ENCODE peak calls at places on chromosomes 1 and 21, in four cellular contexts. Y is activated B cell treated with CpG ODN at 0.5 μM for 24 hours, L is AG04450, V is heart right ventricle. J is an unnamed sample.

GRCh38 chr1:76269175-76269574 is 194.6 kb downstream of the ST6GALNAC3 start:
- DNase-seq in L (peak), V (no peak), Y (no peak), J (no peak)

GRCh38 chr1:48236716-48237470 is 14.4 kb downstream of the SLC5A9 start:
- DNase-seq in L (no peak), V (no peak), Y (no peak), J (no peak)

GRCh38 chr21:34790834-34791233 is 122.0 kb downstream of the CLIC6 start:
- DNase-seq in V (no peak), Y (no peak), L (no peak), J (no peak)

GRCh38 chr1:155003766-155004351 is 1.3 kb downstream of the ZBTB7B start:
- DNase-seq in L (no peak), V (peak), Y (no peak), J (no peak)

GRCh38 chr1:77831976-77832695 is 52.7 kb downstream of the MIGA1 start:
- DNase-seq in Y (no peak), V (no peak), L (no peak), J (no peak)

GRCh38 chr1:171738921-171739320 is 2.9 kb downstream of the VAMP4 start:
- DNase-seq in L (no peak), V (no peak), Y (no peak), J (no peak)

GRCh38 chr1:62285984-62286481 is 33.2 kb downstream of the KANK4 start:
- DNase-seq in Y (no peak), L (no peak), V (no peak), J (no peak)

GRCh38 chr1:31064115-31064514 is 1.4 kb downstream of the PUM1 start:
- DNase-seq in L (no peak), Y (no peak), V (no peak), J (no peak)

GRCh38 chr1:116325922-116326321 is 47.1 kb upstream of the ATP1A1 start:
- DNase-seq in V (no peak), L (no peak), Y (no peak), J (no peak)

GRCh38 chr1:116510361-116510760 is 60.5 kb downstream of the CD58 start:
- DNase-seq in Y (no peak), V (no peak), L (no peak), J (no peak)

GRCh38 chr21:31604591-31605190 is 54.8 kb upstream of the SOD1 start:
- DNase-seq in V (peak), Y (peak), L (peak), J (peak)

GRCh38 chr1:3745590-3746381 is 6.5 kb upstream of the CCDC27 start:
- DNase-seq in Y (no peak), L (no peak), V (no peak), J (no peak)

GRCh38 chr1:2275796-2276536 is 47.8 kb downstream of the SKI start:
- DNase-seq in L (no peak), V (peak), Y (no peak), J (no peak)

GRCh38 chr1:223684488-223684792 is 18.9 kb upstream of the CAPN8 start:
- DNase-seq in L (no peak), Y (no peak), V (no peak), J (no peak)
- TF ChIP-seq CTCF in L (no peak), Y (no peak), V (no peak), J (no peak)

DNA sequence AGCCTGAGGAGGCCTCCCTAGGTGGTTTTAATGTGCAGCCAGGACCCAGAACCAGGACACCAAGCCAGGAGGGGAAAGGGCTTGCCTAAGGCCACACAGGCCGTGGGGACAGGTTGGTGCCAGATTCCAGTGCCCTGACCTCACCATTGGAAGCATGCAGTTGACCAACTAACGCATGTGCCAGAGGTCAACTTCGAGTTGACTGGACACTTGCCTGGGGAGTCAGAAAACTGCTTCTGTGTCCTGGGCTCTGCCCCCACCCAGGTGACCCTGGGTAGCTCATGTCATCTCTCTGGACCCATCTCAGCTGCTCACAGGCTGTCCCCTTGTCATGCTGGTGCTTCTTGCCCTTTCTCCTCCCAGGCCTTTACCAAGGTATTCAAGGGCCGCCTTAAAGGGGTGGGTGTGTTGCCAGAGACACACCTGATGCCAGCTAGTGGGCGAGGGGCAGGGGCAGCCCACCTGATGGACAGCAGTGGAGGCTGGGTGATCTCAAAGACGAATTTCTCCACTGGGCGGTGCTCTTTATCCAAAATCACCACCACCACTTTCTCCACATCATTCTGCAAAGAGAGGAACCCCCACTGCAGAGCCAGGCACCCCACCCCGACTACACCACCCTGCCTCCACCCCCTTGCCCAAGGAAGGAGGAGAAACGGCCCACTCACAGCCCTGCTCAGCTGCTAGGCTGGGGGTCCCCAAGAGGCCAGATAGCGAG is 4.4 kb downstream of the MAD2L2 start:
- DNase-seq in L (no peak), Y (no peak), V (no peak), J (no peak)
- TF ChIP-seq CTCF in L (no peak), Y (no peak), V (no peak), J (no peak)

DNA sequence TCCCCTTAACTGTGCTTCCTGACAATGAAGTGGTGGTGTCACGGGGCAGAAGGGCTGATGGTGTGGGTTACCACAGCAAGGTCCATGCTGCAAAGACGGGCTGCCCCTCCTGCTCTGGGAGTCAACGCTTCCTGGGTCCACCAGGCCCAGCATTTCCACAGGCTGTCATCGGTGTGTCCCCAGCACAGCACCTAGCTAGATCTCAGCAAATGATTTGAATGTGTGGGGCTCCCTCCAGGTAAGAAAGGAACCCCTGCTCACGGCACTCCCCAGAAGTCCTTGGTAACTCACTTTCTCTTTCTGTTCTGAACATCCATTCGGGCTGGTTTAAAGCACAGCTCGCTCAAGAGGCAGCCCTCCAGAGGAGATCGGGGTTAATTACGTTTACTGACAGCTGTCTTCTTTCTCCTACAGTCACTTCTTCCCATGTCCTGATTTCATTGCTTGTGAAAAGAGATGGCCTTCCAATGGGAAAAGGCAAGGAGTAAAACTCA is 27.3 kb downstream of the HIVEP3 start:
- DNase-seq in L (no peak), Y (peak), V (no peak), J (no peak)
- TF ChIP-seq CTCF in L (peak), Y (no peak), V (no peak), J (no peak)

GRCh38 chr21:36661511-36662309 is 37.2 kb upstream of the SIM2 start:
- DNase-seq in L (no peak), V (no peak), Y (no peak), J (no peak)
- TF ChIP-seq CTCF in L (peak), V (peak), Y (no peak), J (no peak)

GRCh38 chr1:38135621-38136414 is 89.2 kb upstream of the POU3F1 start:
- DNase-seq in L (no peak), Y (no peak), V (no peak), J (no peak)

GRCh38 chr1:38141483-38141882 is 94.9 kb upstream of the POU3F1 start:
- DNase-seq in Y (no peak), L (no peak), V (no peak), J (no peak)

GRCh38 chr1:38140025-38140487 is 93.5 kb upstream of the POU3F1 start:
- DNase-seq in Y (no peak), V (no peak), L (no peak), J (no peak)

GRCh38 chr1:38137164-38137563 is 90.6 kb upstream of the POU3F1 start:
- DNase-seq in Y (no peak), L (no peak), V (no peak), J (no peak)

DNA sequence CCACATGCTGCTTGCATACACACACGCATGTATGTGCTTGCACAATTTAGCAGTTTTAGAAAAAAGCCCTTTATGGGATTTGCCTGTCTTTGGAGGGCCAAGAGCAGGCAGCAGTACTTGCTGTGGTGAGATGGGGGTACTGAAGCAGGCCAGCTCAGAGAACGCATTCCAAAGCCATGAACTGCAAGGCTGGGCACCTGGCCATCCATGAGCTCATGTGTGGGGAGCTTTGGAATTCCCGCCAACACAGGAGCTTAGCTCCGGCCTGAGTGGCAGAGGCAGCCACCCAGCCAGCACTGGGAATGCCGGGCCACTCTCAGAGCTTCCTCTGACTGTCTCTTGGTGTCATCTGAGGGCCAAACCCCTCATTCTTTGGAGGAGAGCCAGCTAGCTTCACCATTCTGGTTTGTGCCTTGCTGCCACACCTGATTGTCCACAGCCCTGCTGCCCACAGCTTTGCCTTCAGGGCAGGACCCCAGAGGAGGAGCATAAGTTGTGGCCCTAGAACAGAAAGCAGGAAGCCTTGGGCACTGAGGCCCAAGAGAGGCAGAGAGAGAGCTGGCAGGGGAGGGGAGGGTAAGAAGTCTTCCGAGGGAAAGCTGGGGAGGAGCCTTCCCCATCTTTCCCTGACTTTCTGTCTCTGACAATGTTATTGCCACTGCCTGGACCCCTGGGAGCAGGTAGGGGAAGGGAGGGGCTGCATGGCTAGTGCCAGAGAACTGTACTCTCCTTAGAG is 92.1 kb upstream of the POU3F1 start:
- DNase-seq in L (peak), V (peak), Y (no peak), J (peak)
- TF ChIP-seq CTCF in L (peak), V (peak), Y (no peak), J (no peak)

GRCh38 chr1:32797456-32797855 is 19.7 kb downstream of the YARS1 start:
- DNase-seq in L (no peak), Y (no peak), V (no peak), J (no peak)

GRCh38 chr1:32806315-32806714 is 10.8 kb downstream of the YARS1 start:
- DNase-seq in L (no peak), V (no peak), Y (no peak), J (no peak)

GRCh38 chr1:32798191-32798590 is 19.0 kb downstream of the YARS1 start:
- DNase-seq in V (no peak), L (no peak), Y (no peak), J (no peak)

GRCh38 chr1:32798679-32799416 is 18.3 kb downstream of the YARS1 start:
- DNase-seq in L (no peak), V (no peak), Y (no peak), J (no peak)

DNA sequence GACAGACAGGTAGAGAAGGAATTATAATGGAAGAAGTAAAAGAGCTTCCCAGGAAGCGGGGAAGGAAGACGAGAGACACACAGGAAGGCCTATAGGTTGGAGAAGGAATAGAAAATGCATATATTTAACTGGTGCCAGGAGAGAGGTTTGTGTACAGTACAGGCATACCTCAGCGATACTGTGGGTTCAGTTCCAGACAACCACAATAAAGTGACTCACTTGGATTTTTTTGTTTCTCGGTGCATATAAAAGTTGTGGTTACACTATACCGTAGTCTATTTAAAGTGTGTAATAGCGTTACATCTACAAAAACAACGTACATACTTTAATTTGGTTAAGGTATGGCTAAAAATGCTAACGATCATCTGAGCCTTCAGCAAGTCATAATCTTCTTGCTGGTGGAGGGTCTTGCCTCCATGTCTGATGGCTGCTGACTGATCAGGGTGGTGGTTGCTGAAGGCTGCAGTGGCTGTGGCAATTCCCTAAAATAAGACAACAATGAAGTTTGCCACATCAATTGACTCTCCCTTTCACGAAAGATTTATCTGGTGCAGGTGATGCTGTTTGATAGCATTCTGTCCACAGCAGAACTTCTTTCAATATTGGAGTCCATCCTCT is 16.0 kb downstream of the YARS1 start:
- DNase-seq in Y (no peak), V (no peak), L (peak), J (no peak)
- TF ChIP-seq CTCF in Y (no peak), V (no peak), L (no peak), J (no peak)

DNA sequence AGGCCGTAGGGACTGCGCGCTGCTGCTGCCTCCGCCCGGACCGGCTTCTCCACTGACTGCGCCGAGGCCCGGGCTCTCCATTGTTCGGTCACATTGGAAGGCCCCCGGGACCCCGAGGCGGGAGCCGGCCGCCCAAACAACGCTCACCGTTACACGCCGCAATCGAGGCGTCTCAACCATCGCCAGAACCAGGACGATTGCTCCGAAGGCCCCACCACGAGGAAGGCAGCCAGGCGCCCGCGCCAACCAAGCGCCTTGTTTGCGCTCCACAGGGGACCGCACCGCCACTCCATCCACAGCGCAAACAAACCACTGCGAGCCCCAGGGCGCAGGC is 595 bp downstream of the GLUL start:
- DNase-seq in Y (no peak), V (no peak), L (no peak), J (no peak)
- TF ChIP-seq CTCF in Y (no peak), V (no peak), L (no peak), J (no peak)